ENCODE peak calls at places on chromosomes 12 and 14, in nine cellular contexts. M is tibial nerve, P is HFF-Myc, Y is pancreas, N is suprapubic skin, C is esophagus muscularis mucosa, O is heart right ventricle, X is cardiac muscle cell, A is Calu3. B is an unnamed sample.
A peak's percentile ranks its signal among the peaks of the same experiment; 100 is the strongest.

GRCh38 chr12:116539905-116540482 is 19.2 kb upstream of the MAP1LC3B2 start:
- DNase-seq in M (no peak), P (no peak), Y (no peak), N (no peak), C (no peak), O (no peak), X (peak; percentile 70), A (no peak), B (no peak)

GRCh38 chr12:82973601-82974000 is 286.9 kb downstream of the TMTC2 start:
- DNase-seq in M (no peak), P (no peak), Y (no peak), N (no peak), C (no peak), O (no peak), X (no peak), A (no peak), B (no peak)

GRCh38 chr12:93514853-93515252 is 47.5 kb downstream of the MRPL42 start:
- DNase-seq in M (no peak), P (peak; percentile 17), Y (no peak), N (no peak), C (no peak), O (no peak), X (peak; percentile 52), A (no peak), B (no peak)

GRCh38 chr12:122886851-122887816 is 8.8 kb downstream of the VPS37B start:
- DNase-seq in M (no peak), P (no peak), Y (peak; percentile 32), N (peak; percentile 47), C (no peak), O (no peak), X (peak; percentile 35), A (peak; percentile 78), B (no peak)

GRCh38 chr12:52612431-52613290 is 5.7 kb downstream of the KRT73 start:
- DNase-seq in M (no peak), P (no peak), Y (no peak), N (no peak), C (peak; percentile 57), O (no peak), X (no peak), A (no peak), B (no peak)

GRCh38 chr12:132610051-132610759 is at the start of gene LRCOL1:
- DNase-seq in M (no peak), P (no peak), Y (peak; percentile 58), N (no peak), C (no peak), O (peak; percentile 53), X (peak; percentile 93), A (no peak), B (no peak)

GRCh38 chr12:69062838-69063237 is 129.9 kb upstream of the CPM start:
- DNase-seq in M (no peak), P (no peak), Y (no peak), N (no peak), C (no peak), O (no peak), X (no peak), A (no peak), B (no peak)

GRCh38 chr14:104101651-104102281 is 16.3 kb downstream of the ASPG start:
- DNase-seq in M (no peak), P (no peak), Y (peak; percentile 56), N (no peak), C (no peak), O (peak; percentile 3), X (no peak), A (no peak), B (no peak)

GRCh38 chr12:120164293-120164692 is 30.2 kb downstream of the GCN1 start:
- DNase-seq in M (no peak), P (no peak), Y (no peak), N (no peak), C (no peak), O (no peak), X (no peak), A (no peak), B (no peak)

GRCh38 chr12:21350975-21351374 is 16.3 kb upstream of the SLCO1A2 start:
- DNase-seq in M (no peak), P (no peak), Y (no peak), N (no peak), C (no peak), O (no peak), X (no peak), A (no peak), B (no peak)

GRCh38 chr12:120117961-120118709 is 1.6 kb upstream of the RAB35 start:
- DNase-seq in M (no peak), P (no peak), Y (no peak), N (no peak), C (no peak), O (no peak), X (peak; percentile 24), A (peak; percentile 38), B (no peak)

GRCh38 chr14:70339970-70340369 is 19.5 kb downstream of the COX16 start:
- DNase-seq in M (no peak), P (no peak), Y (no peak), N (no peak), C (no peak), O (no peak), X (no peak), A (no peak), B (no peak)

GRCh38 chr12:13223176-13223806 is 26.8 kb downstream of the EMP1 start:
- DNase-seq in M (no peak), P (no peak), Y (no peak), N (no peak), C (peak; percentile 57), O (no peak), X (peak; percentile 78), A (no peak), B (no peak)

DNA sequence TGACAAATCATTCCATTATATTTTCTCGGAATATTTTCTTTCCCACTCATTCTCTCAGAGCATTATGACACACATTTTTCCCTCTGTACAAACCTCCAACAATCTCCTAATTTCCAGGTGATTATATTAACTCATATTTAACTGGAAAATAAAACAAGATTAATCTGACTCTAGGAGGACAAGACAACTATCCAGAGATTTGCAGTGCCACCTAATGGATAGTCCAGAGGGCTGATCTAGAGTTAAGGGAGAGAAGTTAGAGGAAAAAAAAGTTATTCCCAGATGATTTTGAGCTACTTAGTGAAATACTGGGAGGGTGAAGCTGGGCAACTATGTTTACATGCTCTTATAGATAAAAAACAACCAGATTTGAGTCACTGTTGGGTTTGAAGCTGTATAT is 161.7 kb downstream of the ALX1 start:
- DNase-seq in M (no peak), P (no peak), Y (no peak), N (no peak), C (no peak), O (no peak), X (peak; percentile 31), A (no peak), B (no peak)
- TF ChIP-seq CTCF in M (no peak), P (peak; percentile 11), Y (no peak), N (no peak), C (no peak), O (no peak), X (peak; percentile 42), A (no peak), B (no peak)

DNA sequence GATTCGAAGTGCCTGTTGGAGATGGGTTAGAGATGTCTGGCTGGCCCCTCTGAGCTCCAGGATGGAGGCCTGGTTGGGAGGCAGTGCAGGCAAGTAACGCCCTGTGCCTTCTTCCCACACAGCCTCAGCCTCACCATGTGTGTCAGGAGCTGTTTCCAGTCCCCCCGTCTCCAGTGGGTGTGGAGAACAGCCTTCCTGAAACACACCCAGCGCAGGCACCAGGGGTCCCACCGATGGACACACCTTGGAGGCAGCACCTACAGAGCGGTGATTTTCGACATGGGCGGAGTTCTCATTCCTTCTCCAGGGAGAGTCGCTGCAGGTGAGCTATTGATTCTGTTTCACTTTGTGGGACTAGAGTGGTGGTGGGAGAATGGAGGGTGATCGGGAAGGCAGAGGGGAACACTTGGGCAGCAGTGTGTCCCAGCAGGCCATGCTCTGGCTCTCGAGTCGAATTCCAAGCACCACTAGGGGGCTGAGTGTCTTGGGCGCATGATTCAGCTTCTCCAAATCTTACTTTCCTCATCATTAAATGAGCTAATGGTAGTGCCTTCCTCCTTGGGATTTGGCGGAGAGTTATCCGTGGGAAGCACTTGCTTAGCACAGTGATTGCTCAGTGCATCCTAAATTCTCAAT is 6.8 kb downstream of the ACAD10 start:
- DNase-seq in M (no peak), P (no peak), Y (no peak), N (no peak), C (no peak), O (no peak), X (peak; percentile 13), A (peak; percentile 10), B (no peak)
- TF ChIP-seq CTCF in M (no peak), P (peak; percentile 27), Y (no peak), N (no peak), C (no peak), O (no peak), X (peak; percentile 24), A (no peak), B (no peak)

GRCh38 chr14:102586420-102587119 is 5.9 kb upstream of the RCOR1 start:
- DNase-seq in M (no peak), P (peak; percentile 31), Y (no peak), N (no peak), C (no peak), O (no peak), X (peak; percentile 44), A (no peak), B (no peak)
- TF ChIP-seq CTCF in M (no peak), P (peak; percentile 12), Y (no peak), N (no peak), C (no peak), O (no peak), X (no peak), A (no peak), B (no peak)

GRCh38 chr12:152440-152839 is 61.5 kb downstream of the SLC6A12 start:
- DNase-seq in M (no peak), P (no peak), Y (no peak), N (no peak), C (no peak), O (no peak), X (peak; percentile 46), A (no peak), B (no peak)

GRCh38 chr12:155006-155405 is 59.0 kb downstream of the SLC6A12 start:
- DNase-seq in M (no peak), P (no peak), Y (no peak), N (no peak), C (no peak), O (no peak), X (no peak), A (no peak), B (no peak)

GRCh38 chr12:154058-154457 is 59.9 kb downstream of the SLC6A12 start:
- DNase-seq in M (no peak), P (no peak), Y (no peak), N (no peak), C (no peak), O (no peak), X (no peak), A (no peak), B (no peak)

GRCh38 chr12:151579-151978 is 62.4 kb downstream of the SLC6A12 start:
- DNase-seq in M (no peak), P (no peak), Y (no peak), N (no peak), C (no peak), O (no peak), X (no peak), A (no peak), B (no peak)

DNA sequence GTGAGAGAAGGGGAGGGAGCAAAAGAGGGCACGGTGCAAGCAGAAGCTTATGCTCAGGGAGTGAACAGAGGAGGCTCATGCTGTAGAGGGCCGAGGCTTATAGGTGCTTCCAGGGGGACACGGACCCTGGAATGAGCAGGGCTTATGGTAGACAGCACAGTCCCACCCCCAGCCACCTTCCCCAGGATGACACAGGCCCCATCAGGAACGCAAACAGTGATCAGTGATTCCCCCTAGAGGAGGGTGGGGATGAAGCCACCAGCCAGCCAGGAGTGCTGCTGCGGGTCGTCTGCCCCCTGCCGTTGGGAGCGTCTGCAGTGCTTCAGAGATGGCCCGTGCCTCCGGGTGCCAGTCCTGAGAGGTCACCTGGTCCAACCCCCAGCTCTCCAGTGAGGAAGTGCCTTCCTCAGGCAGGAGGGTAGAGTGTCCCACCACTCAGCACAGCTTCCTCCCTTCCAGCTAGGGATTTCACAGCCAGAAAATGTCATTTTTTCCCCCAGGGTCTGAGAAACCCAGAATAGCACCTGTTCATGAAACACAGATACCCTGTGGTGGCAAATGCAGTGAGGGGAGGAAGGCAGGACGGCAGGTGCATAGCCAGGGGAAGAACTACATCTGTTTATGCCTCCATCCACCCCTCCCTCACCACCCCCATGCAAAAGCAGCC is 60.7 kb downstream of the SLC6A12 start:
- DNase-seq in M (no peak), P (peak; percentile 14), Y (peak; percentile 73), N (no peak), C (no peak), O (peak; percentile 55), X (peak; percentile 60), A (peak; percentile 81), B (peak; percentile 49)
- TF ChIP-seq CTCF in M (peak; percentile 48), P (peak; percentile 92), Y (peak; percentile 16), N (no peak), C (peak; percentile 42), O (peak; percentile 65), X (peak; percentile 85), A (peak; percentile 84), B (no peak)